ENCODE peak calls at places on chromosomes 6 and 20, in ten cellular contexts. W is HepG2; J is activated naive CD8-positive, alpha-beta T cell treated with anti-CD3 and anti-CD28 coated beads, Interleukin-2, amount 10 ng/mL, durations not matched to agents 7 days and 5 days; D is T-cell; K is sciatic nerve; F is HCT116; A is left lung; M is mucosa of descending colon; S is activated T-cell treated with anti-CD3 and anti-CD28 coated beads, Interleukin-2, amount 50 U/mL, for 4 hours; P is naive thymus-derived CD8-positive, alpha-beta T cell. C is an unnamed sample.

GRCh38 chr6:8738951-8739350 is 303.6 kb upstream of the SLC35B3 start:
- ATAC-seq in W (no peak), S (no peak), K (no peak), M (no peak), A (no peak), P (no peak), J (no peak), D (no peak), F (no peak), C (no peak)

GRCh38 chr6:124683507-124683906 is 278.7 kb upstream of the RNF217 start:
- ATAC-seq in K (no peak), P (no peak), D (no peak), F (peak), W (peak), M (no peak), A (no peak), J (no peak), S (no peak), C (no peak)

GRCh38 chr20:41047975-41048305 is 19.3 kb downstream of the TOP1 start:
- ATAC-seq in F (peak), S (peak), A (peak), K (peak), D (peak), P (peak), M (peak), W (no peak), J (peak), C (peak)

GRCh38 chr20:59884494-59884893 is 48.9 kb downstream of the SYCP2 start:
- ATAC-seq in D (no peak), M (no peak), F (no peak), W (no peak), P (no peak), S (no peak), J (no peak), K (no peak), A (no peak), C (no peak)

GRCh38 chr20:31758521-31758920 is 19.4 kb downstream of the TPX2 start:
- ATAC-seq in A (no peak), K (no peak), M (no peak), F (no peak), P (no peak), S (no peak), W (no peak), J (no peak), D (no peak), C (no peak)

GRCh38 chr20:10540636-10541493 is 105.8 kb downstream of the SLX4IP start:
- ATAC-seq in F (peak), A (peak), D (no peak), J (no peak), M (peak), S (no peak), K (peak), P (no peak), W (peak), C (no peak)

GRCh38 chr6:119370063-119370462 is 20.5 kb upstream of the MAN1A1 start:
- ATAC-seq in M (no peak), S (no peak), W (no peak), F (no peak), A (no peak), P (no peak), J (no peak), D (no peak), K (no peak), C (no peak)

GRCh38 chr6:13479971-13480434 is 7.4 kb downstream of the GFOD1 start:
- ATAC-seq in S (no peak), D (no peak), J (no peak), A (no peak), M (no peak), P (no peak), K (no peak), W (no peak), F (no peak), C (no peak)

GRCh38 chr6:43457643-43458042 is 2.3 kb upstream of the DLK2 start:
- ATAC-seq in A (no peak), P (no peak), J (no peak), D (no peak), W (no peak), S (no peak), K (no peak), F (no peak), M (no peak), C (no peak)

GRCh38 chr20:560680-561079 is 17.1 kb upstream of the CSNK2A1 start:
- ATAC-seq in W (peak), M (no peak), F (no peak), D (no peak), S (no peak), A (no peak), K (no peak), P (no peak), J (no peak), C (no peak)

GRCh38 chr6:36783603-36784378 is 55.5 kb downstream of the CPNE5 start:
- ATAC-seq in J (no peak), S (no peak), D (no peak), K (no peak), M (no peak), W (no peak), A (no peak), F (no peak), P (no peak), C (no peak)

C was measured in stimulated activated memory B cell treated with anti-CD40 and anti-IgM and Interleukin-4, amounts not matched to agents 10 μg/mL and 1 μg/mL and 100 μg/mL, for 72 hours.